ENCODE peak calls at places on chromosomes 13 and 19, in nine cellular contexts. S is coronary artery; U is cardiac muscle cell; Q is heart left ventricle; D is body of pancreas; L is upper lobe of right lung; E is fibroblast of mammary gland; J is CD8-positive, alpha-beta T cell; Y is PC-9. I is an unnamed sample.

GRCh38 chr13:91166714-91167511 is 180.6 kb upstream of the MIR17HG start:
- DNase-seq in S (no peak), Y (no peak), E (no peak), J (no peak), D (no peak), L (no peak), U (no peak), Q (no peak), I (no peak)

GRCh38 chr19:10291554-10292205 is 1.9 kb downstream of the ICAM5 start:
- DNase-seq in E (no peak), J (no peak), Q (no peak), L (no peak), Y (no peak), D (no peak), S (no peak), U (no peak), I (no peak)

GRCh38 chr19:10812902-10813404 is 23.1 kb downstream of the TMED1 start:
- DNase-seq in U (no peak), Y (peak), J (no peak), L (no peak), S (no peak), D (peak), Q (no peak), E (peak), I (no peak)

GRCh38 chr13:45799451-45799850 is 52.1 kb downstream of the SIAH3 start:
- DNase-seq in J (no peak), Y (no peak), L (no peak), Q (no peak), U (no peak), D (no peak), E (no peak), S (peak), I (no peak)

GRCh38 chr13:39729161-39729560 is 73.7 kb downstream of the COG6 start:
- DNase-seq in E (peak), Y (no peak), J (no peak), S (no peak), U (no peak), L (no peak), Q (no peak), D (no peak), I (no peak)

GRCh38 chr13:61500176-61500575 is 84.5 kb upstream of the PCDH20 start:
- DNase-seq in Y (no peak), L (no peak), U (no peak), Q (no peak), J (no peak), D (no peak), S (no peak), E (no peak), I (no peak)

GRCh38 chr19:23070353-23070781 is 46.5 kb upstream of the ZNF730 start:
- DNase-seq in S (no peak), Q (no peak), L (no peak), D (peak), J (no peak), U (no peak), E (peak), Y (no peak), I (no peak)

GRCh38 chr13:28707629-28708427 is 10.9 kb downstream of the SLC46A3 start:
- DNase-seq in Y (no peak), U (no peak), J (no peak), D (peak), E (peak), S (no peak), Q (no peak), L (no peak), I (no peak)

GRCh38 chr13:75371223-75371622 is 110.7 kb downstream of the TBC1D4 start:
- DNase-seq in L (no peak), E (no peak), Q (no peak), Y (no peak), S (no peak), J (no peak), D (no peak), U (no peak), I (no peak)

GRCh38 chr19:30906871-30907270 is 442.4 kb downstream of the TSHZ3 start:
- DNase-seq in J (no peak), E (no peak), U (no peak), L (no peak), S (no peak), Q (no peak), Y (no peak), D (no peak), I (no peak)

GRCh38 chr19:13042443-13043130 is 47.3 kb downstream of the NFIX start:
- DNase-seq in E (peak), S (no peak), Q (no peak), U (no peak), Y (no peak), D (no peak), L (no peak), J (no peak), I (no peak)

GRCh38 chr19:3392480-3392879 is 26.1 kb downstream of the NFIC start:
- DNase-seq in Y (no peak), L (no peak), S (no peak), E (no peak), U (no peak), Q (no peak), J (no peak), D (no peak), I (no peak)

GRCh38 chr13:72651196-72651595 is 76.2 kb downstream of the MZT1 start:
- DNase-seq in U (peak), S (no peak), Q (no peak), D (no peak), E (peak), L (no peak), Y (no peak), J (no peak), I (no peak)

GRCh38 chr19:52638601-52639000 is 446 bp upstream of the ZNF83 start:
- DNase-seq in E (peak), Y (no peak), J (no peak), L (no peak), D (peak), Q (no peak), U (no peak), S (no peak), I (no peak)

GRCh38 chr19:4310247-4311121 is 6.1 kb downstream of the FSD1 start:
- DNase-seq in D (no peak), Q (no peak), U (no peak), S (no peak), L (no peak), E (no peak), Y (peak), J (no peak), I (no peak)

GRCh38 chr19:51012661-51013190 is 6.8 kb downstream of the KLK10 start:
- DNase-seq in U (no peak), L (no peak), Q (no peak), D (no peak), J (no peak), E (no peak), S (no peak), Y (no peak), I (no peak)

GRCh38 chr19:1668339-1669123 is 16.1 kb upstream of the TCF3 start:
- DNase-seq in Y (peak), J (no peak), D (no peak), U (peak), S (no peak), Q (no peak), E (no peak), L (no peak), I (no peak)

GRCh38 chr19:34226036-34226435 is 28.3 kb upstream of the GARRE1 start:
- DNase-seq in J (no peak), S (no peak), D (no peak), E (no peak), Y (no peak), L (no peak), Q (no peak), U (no peak), I (no peak)

GRCh38 chr19:3161453-3161852 is 17.1 kb upstream of the S1PR4 start:
- DNase-seq in J (no peak), D (no peak), Q (no peak), S (no peak), L (no peak), E (peak), U (no peak), Y (no peak), I (no peak)

GRCh38 chr19:54738715-54739114 is 402 bp downstream of the KIR2DL3 start:
- DNase-seq in L (no peak), S (no peak), Q (no peak), D (no peak), U (no peak), J (no peak), E (no peak), Y (no peak), I (no peak)

GRCh38 chr19:10290876-10291553 is 1.3 kb downstream of the ICAM5 start:
- DNase-seq in J (no peak), S (no peak), E (no peak), U (peak), L (peak), D (peak), Q (peak), Y (peak), I (no peak)

GRCh38 chr13:107753748-107754147 is 461.6 kb downstream of the LIG4 start:
- DNase-seq in Q (no peak), J (no peak), D (no peak), U (no peak), S (no peak), E (no peak), Y (no peak), L (no peak), I (no peak)

GRCh38 chr19:46678110-46678732 is 17.2 kb upstream of the DACT3 start:
- DNase-seq in D (peak), Q (no peak), Y (peak), L (no peak), E (no peak), S (no peak), J (peak), U (peak), I (no peak)

GRCh38 chr13:97028441-97029299 is 34.4 kb upstream of the OXGR1 start:
- DNase-seq in E (peak), S (no peak), L (no peak), U (peak), J (no peak), Q (no peak), Y (peak), D (peak), I (peak)

GRCh38 chr19:13872695-13873389 is 4.1 kb upstream of the NANOS3 start:
- DNase-seq in E (no peak), S (no peak), D (peak), Y (peak), Q (no peak), U (peak), J (no peak), L (no peak), I (peak)

GRCh38 chr19:3458595-3459284 is 21.6 kb downstream of the SMIM24 start:
- DNase-seq in Y (no peak), J (no peak), L (peak), U (peak), S (no peak), D (no peak), E (no peak), Q (peak), I (no peak)

GRCh38 chr19:2049741-2050348 is 1.2 kb downstream of the MKNK2 start:
- DNase-seq in Y (peak), J (no peak), E (peak), S (peak), D (peak), Q (peak), U (peak), L (peak), I (no peak)

GRCh38 chr19:40322951-40323615 is 25.1 kb downstream of the C19orf47 start:
- DNase-seq in Q (no peak), U (no peak), L (peak), Y (no peak), J (no peak), D (no peak), S (no peak), E (no peak), I (no peak)

DNA sequence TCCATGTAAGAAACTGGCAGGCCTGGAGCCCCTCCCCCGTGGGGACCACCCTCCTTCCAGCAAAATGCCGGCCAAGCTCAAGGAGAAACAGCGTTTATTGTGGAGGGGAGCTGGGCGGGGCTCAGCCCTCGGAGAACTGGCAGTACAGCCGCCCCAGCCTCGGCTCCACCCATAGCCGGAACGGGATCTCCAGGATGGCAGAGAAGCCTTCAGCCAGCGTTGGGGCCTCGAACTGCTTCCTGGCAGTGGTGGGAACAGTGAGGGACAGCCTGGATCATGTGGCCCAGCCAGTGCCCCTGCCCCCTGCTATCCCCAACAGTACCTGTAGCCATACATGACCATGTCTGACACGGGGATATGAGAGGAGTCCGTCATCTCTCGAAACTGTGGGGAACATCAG is 6.2 kb downstream of the PNKP start:
- DNase-seq in U (no peak), L (peak), Y (no peak), D (no peak), S (no peak), J (no peak), Q (no peak), E (no peak), I (no peak)
- TF ChIP-seq CTCF in U (no peak), L (no peak), Y (no peak), D (no peak), S (no peak), J (no peak), Q (no peak), E (no peak), I (no peak)

GRCh38 chr13:26706381-26706780 is 54.2 kb downstream of the GPR12 start:
- DNase-seq in Y (no peak), D (no peak), S (no peak), J (no peak), L (no peak), U (no peak), E (no peak), Q (no peak), I (no peak)

GRCh38 chr13:26709461-26709860 is 51.1 kb downstream of the GPR12 start:
- DNase-seq in S (no peak), Q (no peak), Y (no peak), U (no peak), L (no peak), D (no peak), J (no peak), E (no peak), I (no peak)

GRCh38 chr13:26707122-26708006 is 53.2 kb downstream of the GPR12 start:
- DNase-seq in E (peak), D (peak), U (peak), S (no peak), Q (no peak), L (no peak), Y (no peak), J (no peak), I (peak)

GRCh38 chr13:26710166-26710565 is 50.4 kb downstream of the GPR12 start:
- DNase-seq in U (no peak), Q (no peak), D (no peak), E (no peak), Y (no peak), J (no peak), S (no peak), L (no peak), I (no peak)

GRCh38 chr13:26708007-26708297 is 52.6 kb downstream of the GPR12 start:
- DNase-seq in Y (no peak), U (no peak), Q (no peak), S (no peak), E (no peak), J (no peak), D (no peak), L (no peak), I (no peak)
- TF ChIP-seq CTCF in Y (peak), U (no peak), Q (no peak), S (no peak), E (no peak), J (no peak), D (no peak), L (no peak), I (peak)

DNA sequence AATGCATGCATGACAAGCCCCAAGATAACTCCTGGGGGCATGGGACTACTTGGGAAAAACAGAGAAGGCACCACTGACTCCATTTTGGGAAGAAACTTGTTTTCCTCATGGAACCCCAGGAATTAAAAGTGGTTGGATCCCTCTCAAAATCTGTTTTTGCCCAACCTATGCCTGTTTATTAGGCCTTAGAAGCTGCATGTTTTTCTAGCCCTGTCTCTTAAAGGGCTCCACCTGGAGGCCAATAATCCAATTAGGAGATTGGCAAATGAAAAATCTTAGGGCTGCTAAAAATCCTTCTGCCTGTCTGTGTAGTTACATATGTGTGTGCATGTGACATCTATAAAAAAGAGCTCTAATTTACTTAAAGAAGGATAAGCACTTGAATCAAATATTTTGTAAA is 26.9 kb downstream of the MED4 start:
- DNase-seq in Q (no peak), D (no peak), J (no peak), E (no peak), L (no peak), S (no peak), Y (no peak), U (no peak), I (no peak)
- TF ChIP-seq CTCF in Q (no peak), D (no peak), J (no peak), E (no peak), L (no peak), S (no peak), Y (peak), U (no peak), I (peak)

GRCh38 chr19:58408152-58409009 is at the start of gene ZNF584:
- DNase-seq in Q (peak), E (peak), J (peak), D (peak), U (peak), L (peak), S (peak), Y (peak), I (peak)
- TF ChIP-seq CTCF in Q (no peak), E (no peak), J (no peak), D (peak), U (peak), L (no peak), S (no peak), Y (no peak), I (no peak)

GRCh38 chr13:109610517-109610916 is 175.9 kb downstream of the IRS2 start:
- DNase-seq in J (no peak), D (peak), S (no peak), L (peak), U (peak), E (peak), Y (peak), Q (peak), I (no peak)
- TF ChIP-seq CTCF in J (no peak), D (no peak), S (no peak), L (peak), U (peak), E (peak), Y (peak), Q (peak), I (peak)

GRCh38 chr13:33520480-33520839 is 234.9 kb upstream of the STARD13 start:
- DNase-seq in S (no peak), E (no peak), L (no peak), D (no peak), J (no peak), Q (no peak), U (no peak), Y (no peak), I (no peak)
- TF ChIP-seq CTCF in S (no peak), E (no peak), L (no peak), D (no peak), J (no peak), Q (no peak), U (no peak), Y (no peak), I (no peak)

GRCh38 chr19:17073869-17074627 is 1.2 kb downstream of the HAUS8 start:
- DNase-seq in J (no peak), E (no peak), Q (no peak), S (no peak), U (no peak), Y (no peak), D (no peak), L (no peak), I (no peak)

GRCh38 chr19:17070912-17071311 is 4.3 kb downstream of the HAUS8 start:
- DNase-seq in Q (no peak), L (no peak), Y (no peak), E (no peak), J (no peak), U (no peak), S (no peak), D (no peak), I (no peak)

GRCh38 chr19:17070421-17070820 is 4.8 kb downstream of the HAUS8 start:
- DNase-seq in J (no peak), Y (no peak), L (no peak), Q (no peak), U (no peak), E (no peak), S (no peak), D (no peak), I (no peak)

GRCh38 chr19:17074628-17075034 is 621 bp downstream of the HAUS8 start:
- DNase-seq in J (no peak), L (no peak), U (no peak), S (no peak), D (no peak), Q (no peak), Y (no peak), E (no peak), I (no peak)

GRCh38 chr19:17069249-17069648 is 6.0 kb downstream of the HAUS8 start:
- DNase-seq in L (no peak), E (no peak), Y (no peak), J (no peak), Q (peak), U (peak), S (no peak), D (no peak), I (no peak)
- TF ChIP-seq CTCF in L (no peak), E (no peak), Y (no peak), J (no peak), Q (no peak), U (no peak), S (no peak), D (no peak), I (no peak)

GRCh38 chr19:43956827-43957226 is 5.8 kb downstream of the ZNF221 start:
- DNase-seq in Q (no peak), E (no peak), S (no peak), D (no peak), J (no peak), L (no peak), Y (no peak), U (no peak), I (no peak)

DNA sequence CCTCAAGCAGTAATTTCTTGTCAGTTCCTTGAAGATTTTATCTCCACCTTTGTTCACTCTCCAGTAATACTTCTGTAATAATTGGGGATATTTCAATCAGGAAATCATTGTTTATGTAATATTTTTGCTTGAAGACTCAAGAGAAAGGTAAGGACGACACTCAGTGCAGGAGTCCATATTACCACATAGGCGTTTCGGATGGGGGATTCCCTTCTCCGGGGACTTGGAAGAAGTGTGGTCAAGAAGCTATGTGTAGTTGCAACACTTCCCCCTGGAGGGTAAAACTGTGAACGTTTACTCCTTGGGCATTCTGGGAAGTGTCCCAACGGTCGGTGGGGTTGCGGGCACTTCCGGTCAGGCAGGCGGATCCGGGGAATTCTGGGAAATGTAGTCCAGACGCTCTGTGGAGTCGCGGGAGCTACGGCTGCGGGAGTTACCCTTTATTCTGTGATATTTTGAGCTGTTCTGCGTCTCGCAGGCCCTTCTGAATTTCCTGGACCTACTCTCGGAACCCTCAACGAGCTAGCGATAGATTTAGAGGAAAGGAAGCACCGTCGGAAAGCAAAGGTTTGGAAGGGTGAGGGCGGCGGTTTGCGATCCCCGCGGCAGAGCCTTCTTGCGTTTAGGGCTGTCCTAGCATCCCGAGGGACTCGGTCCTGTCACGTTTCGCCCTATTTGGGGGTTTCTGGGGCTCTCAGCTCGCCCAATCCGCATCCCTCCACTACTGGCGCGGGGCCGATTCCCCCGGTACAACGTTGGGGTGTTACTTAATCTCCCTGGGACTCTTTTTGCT is at the start of gene ZNF221:
- DNase-seq in U (peak), Q (peak), Y (peak), S (peak), L (peak), J (peak), E (peak), D (peak), I (peak)
- TF ChIP-seq CTCF in U (peak), Q (peak), Y (no peak), S (peak), L (peak), J (no peak), E (peak), D (peak), I (peak)

I was measured in neural crest cell.